ENCODE peak calls at places on chromosomes 12 and 14, in seven cellular contexts. T is NCI-H1092 treated with DMSO at 0.1 percent for 48 hours, G is retina, U is KG1, W is T-helper 17 cell, I is fibroblast of the conjunctiva, V is tibial artery. L is an unnamed sample.

GRCh38 chr12:48279096-48279495 is 71.6 kb downstream of the ZNF641 start:
- DNase-seq in G (no peak), U (no peak), I (no peak), T (no peak), V (no peak), W (no peak), L (no peak)

GRCh38 chr12:23756416-23756815 is 193.1 kb downstream of the SOX5 start:
- DNase-seq in T (peak), G (no peak), W (no peak), I (no peak), U (no peak), V (no peak), L (no peak)

GRCh38 chr12:119949145-119949544 is 39.9 kb upstream of the BICDL1 start:
- DNase-seq in V (no peak), I (no peak), T (peak), U (no peak), W (no peak), G (no peak), L (no peak)

GRCh38 chr14:63088865-63089264 is 43.6 kb upstream of the KCNH5 start:
- DNase-seq in V (no peak), T (peak), U (no peak), W (no peak), G (no peak), I (no peak), L (no peak)

GRCh38 chr12:84079621-84080020 is 833.0 kb downstream of the SLC6A15 start:
- DNase-seq in G (no peak), V (no peak), W (no peak), T (no peak), U (no peak), I (no peak), L (no peak)

GRCh38 chr12:79374543-79374942 is 316.2 kb downstream of the PAWR start:
- DNase-seq in I (no peak), T (no peak), W (no peak), U (no peak), V (no peak), G (no peak), L (no peak)

GRCh38 chr12:99053599-99054362 is 408.7 kb downstream of the APAF1 start:
- DNase-seq in T (no peak), V (no peak), W (no peak), U (no peak), G (no peak), I (no peak), L (no peak)

GRCh38 chr12:27653661-27654060 is 42.6 kb upstream of the REP15 start:
- DNase-seq in G (no peak), W (no peak), I (no peak), T (no peak), V (no peak), U (no peak), L (no peak)

GRCh38 chr14:103442288-103442687 is 57.1 kb downstream of the MARK3 start:
- DNase-seq in G (no peak), U (no peak), W (no peak), V (no peak), I (peak), T (no peak), L (no peak)

GRCh38 chr12:121465921-121466799 is 66.2 kb downstream of the RNF34 start:
- DNase-seq in U (peak), T (no peak), G (peak), I (no peak), V (no peak), W (peak), L (no peak)

GRCh38 chr12:75334384-75335030 is at the start of gene GLIPR1L1:
- DNase-seq in I (peak), U (peak), V (peak), W (peak), G (peak), T (no peak), L (peak)

GRCh38 chr12:47188576-47189441 is 109.0 kb upstream of the AMIGO2 start:
- DNase-seq in U (no peak), G (no peak), W (no peak), T (no peak), V (peak), I (peak), L (no peak)

GRCh38 chr14:20848955-20849570 is 42.1 kb upstream of the RNASE3 start:
- DNase-seq in I (no peak), T (no peak), U (no peak), G (no peak), W (no peak), V (no peak), L (no peak)

GRCh38 chr14:72710212-72710611 is 183.7 kb downstream of the DPF3 start:
- DNase-seq in I (peak), V (no peak), U (no peak), W (no peak), G (no peak), T (no peak), L (no peak)

GRCh38 chr14:86796221-86797074 is 1196.5 kb downstream of the GALC start:
- DNase-seq in T (no peak), V (no peak), I (no peak), G (no peak), U (no peak), W (no peak), L (no peak)

GRCh38 chr12:95848575-95849388 is 10.0 kb upstream of the SNRPF start:
- DNase-seq in V (no peak), T (peak), I (no peak), G (peak), W (no peak), U (peak), L (no peak)

GRCh38 chr12:86376052-86376451 is 119.9 kb upstream of the MGAT4C start:
- DNase-seq in T (no peak), G (no peak), W (no peak), I (no peak), V (no peak), U (no peak), L (no peak)

GRCh38 chr14:20487402-20487742 is 18.0 kb upstream of the RNASE10 start:
- DNase-seq in T (no peak), V (no peak), U (no peak), G (no peak), W (no peak), I (no peak), L (no peak)

GRCh38 chr12:50249464-50250229 is 33.7 kb downstream of the LIMA1 start:
- DNase-seq in W (no peak), U (no peak), I (no peak), T (no peak), G (no peak), V (no peak), L (no peak)

L was measured in smooth muscle cell of the brain vasculature.